ENCODE peak calls at places on chromosomes 13 and 19, in four cellular contexts. U is activated naive CD8-positive, alpha-beta T cell treated with anti-CD3 and anti-CD28 coated beads for 36 hours; V is amniotic stem cell; E is stimulated activated effector memory CD8-positive, alpha-beta T cell treated with anti-CD3 and anti-CD28 coated beads, Interleukin-12 subunit alpha, Interleukin-12 subunit beta, amount 100 ng/mL, for 72 hours. I is an unnamed sample.

GRCh38 chr13:80712026-80712425 is 371.1 kb upstream of the SPRY2 start:
- DNase-seq in E (no peak), V (no peak), U (no peak), I (no peak)

GRCh38 chr13:46679369-46680180 is 117.4 kb downstream of the ESD start:
- DNase-seq in U (peak), E (no peak), V (peak), I (peak)

GRCh38 chr19:23415561-23416191 is 20.4 kb upstream of the ZNF91 start:
- DNase-seq in U (peak), V (no peak), E (no peak), I (no peak)

GRCh38 chr19:14116918-14117578 is 514 bp downstream of the PRKACA start:
- DNase-seq in U (no peak), E (no peak), V (no peak), I (no peak)

GRCh38 chr13:30307194-30307965 is at the start of gene KATNAL1:
- DNase-seq in V (no peak), E (peak), U (peak), I (peak)

GRCh38 chr13:113064534-113065405 is 40.8 kb upstream of the F7 start:
- DNase-seq in E (no peak), V (no peak), U (no peak), I (peak)

GRCh38 chr19:50669319-50670101 is 20.3 kb downstream of the C19orf81 start:
- DNase-seq in U (peak), V (no peak), E (no peak), I (peak)

GRCh38 chr13:23748109-23748508 is 141.1 kb downstream of the MIPEP start:
- DNase-seq in V (no peak), E (no peak), U (no peak), I (peak)

GRCh38 chr19:14089412-14089661 is 1.2 kb downstream of the SAMD1 start:
- DNase-seq in V (no peak), U (no peak), E (no peak), I (no peak)

GRCh38 chr19:15476334-15476733 is 3.0 kb downstream of the PGLYRP2 start:
- DNase-seq in E (no peak), V (no peak), U (no peak), I (no peak)

GRCh38 chr13:114313061-114313860 is 1.0 kb upstream of the CHAMP1 start:
- DNase-seq in E (no peak), U (peak), V (no peak), I (no peak)

GRCh38 chr13:75803982-75804381 is 167.9 kb downstream of the LMO7 start:
- DNase-seq in E (no peak), U (no peak), V (no peak), I (no peak)

GRCh38 chr19:3397266-3398022 is 31.1 kb downstream of the NFIC start:
- DNase-seq in V (no peak), E (no peak), U (no peak), I (no peak)

GRCh38 chr13:46893820-46894533 is 2.9 kb downstream of the HTR2A start:
- DNase-seq in V (peak), E (peak), U (peak), I (peak)

GRCh38 chr13:38590796-38591507 is 95.9 kb upstream of the FREM2 start:
- DNase-seq in V (no peak), U (no peak), E (no peak), I (no peak)

GRCh38 chr13:97018029-97018819 is 23.9 kb upstream of the OXGR1 start:
- DNase-seq in V (no peak), U (no peak), E (no peak), I (peak)

GRCh38 chr19:4051175-4052101 is 15.3 kb downstream of the ZBTB7A start:
- DNase-seq in V (no peak), U (no peak), E (peak), I (peak)

GRCh38 chr13:29520671-29521070 is 74.8 kb downstream of the SLC7A1 start:
- DNase-seq in U (no peak), V (peak), E (no peak), I (peak)

GRCh38 chr13:92137519-92137918 is 739.1 kb downstream of the GPC5 start:
- DNase-seq in U (no peak), E (no peak), V (no peak), I (no peak)

GRCh38 chr19:53520163-53520546 is 17.8 kb upstream of the ZNF331 start:
- DNase-seq in V (no peak), U (no peak), E (no peak), I (no peak)

GRCh38 chr19:18282021-18282787 is 782 bp upstream of the JUND start:
- DNase-seq in U (peak), V (peak), E (no peak), I (no peak)

GRCh38 chr13:26342898-26343297 is 89.0 kb downstream of the CDK8 start:
- DNase-seq in U (no peak), V (no peak), E (no peak), I (no peak)

GRCh38 chr19:11078893-11079292 is 10.4 kb upstream of the LDLR start:
- DNase-seq in U (no peak), V (no peak), E (no peak), I (no peak)